ENCODE peak calls at places on chromosome 1, in eight cellular contexts. X is NCI-H1417 treated with DMSO at 0.1 percent for 48 hours; Q is kidney glomerular epithelial cell; O is stimulated activated CD4-positive, alpha-beta T cell treated with anti-CD3 and anti-CD28 coated beads, Interleukin-4, amount 100 ng/mL, for 24 hours; Y is stromal cell of bone marrow; A is astrocyte of the spinal cord; F is mucosa of gallbladder; H is Caki2. Z is an unnamed sample.

GRCh38 chr1:19636065-19636464 is 8.0 kb upstream of the NBL1 start:
- DNase-seq in Y (no peak), Q (no peak), H (no peak), A (no peak), O (no peak), F (no peak), X (no peak), Z (no peak)

GRCh38 chr1:56820755-56821461 is 1.7 kb upstream of the FYB2 start:
- DNase-seq in Q (peak; percentile 80), Y (peak; percentile 64), H (peak; percentile 54), A (peak; percentile 74), F (peak; percentile 76), O (peak; percentile 66), X (no peak), Z (peak; percentile 22)

GRCh38 chr1:225815526-225816178 is 5.7 kb downstream of the EPHX1 start:
- DNase-seq in H (no peak), Y (no peak), A (no peak), F (no peak), Q (no peak), X (no peak), O (no peak), Z (no peak)

GRCh38 chr1:167905182-167905581 is 8.8 kb downstream of the ADCY10 start:
- DNase-seq in Y (no peak), H (no peak), X (no peak), F (no peak), Q (no peak), A (peak; percentile 34), O (no peak), Z (no peak)

GRCh38 chr1:14872762-14873161 is 274.3 kb downstream of the KAZN start:
- DNase-seq in A (no peak), F (no peak), Y (no peak), H (no peak), O (no peak), X (no peak), Q (no peak), Z (no peak)

GRCh38 chr1:88980918-88981317 is 11.5 kb downstream of the KYAT3 start:
- DNase-seq in Y (no peak), Q (no peak), H (no peak), O (no peak), A (no peak), X (no peak), F (no peak), Z (no peak)

GRCh38 chr1:165143437-165144065 is 213.0 kb downstream of the LMX1A start:
- DNase-seq in Q (no peak), Y (no peak), A (no peak), H (no peak), F (no peak), X (no peak), O (peak; percentile 5), Z (no peak)

GRCh38 chr1:40519517-40519916 is 10.9 kb downstream of the EXO5 start:
- DNase-seq in X (no peak), Q (no peak), O (no peak), H (no peak), Y (no peak), A (no peak), F (no peak), Z (no peak)

GRCh38 chr1:110083453-110084225 is 13.2 kb upstream of the ALX3 start:
- DNase-seq in F (no peak), Q (no peak), X (no peak), Y (no peak), H (no peak), A (no peak), O (no peak), Z (no peak)

GRCh38 chr1:93701619-93702018 is 20.0 kb upstream of the BCAR3 start:
- DNase-seq in Q (peak; percentile 98), F (no peak), O (no peak), H (peak; percentile 83), A (peak; percentile 98), Y (peak; percentile 88), X (no peak), Z (peak; percentile 100)

GRCh38 chr1:247849616-247850015 is 7.4 kb upstream of the TRIM58 start:
- DNase-seq in X (no peak), Q (no peak), A (no peak), F (no peak), H (no peak), Y (no peak), O (no peak), Z (no peak)

GRCh38 chr1:155872527-155872926 is 13.2 kb downstream of the SYT11 start:
- DNase-seq in H (no peak), Y (no peak), O (no peak), Q (no peak), X (no peak), A (no peak), F (no peak), Z (no peak)

GRCh38 chr1:234926574-234927311 is 201.9 kb downstream of the TOMM20 start:
- DNase-seq in Y (no peak), H (no peak), Q (no peak), X (no peak), F (no peak), A (no peak), O (peak; percentile 57), Z (no peak)

GRCh38 chr1:8590696-8591351 is 226.6 kb downstream of the RERE start:
- DNase-seq in Y (no peak), O (no peak), H (no peak), A (no peak), X (no peak), F (no peak), Q (no peak), Z (no peak)

GRCh38 chr1:222064388-222065201 is 322.7 kb upstream of the DUSP10 start:
- DNase-seq in H (peak; percentile 75), A (peak; percentile 88), Y (peak; percentile 73), Q (no peak), O (no peak), F (no peak), X (no peak), Z (peak; percentile 83)

GRCh38 chr1:28885472-28885877 is 28.9 kb upstream of the EPB41 start:
- DNase-seq in A (no peak), F (no peak), X (no peak), Y (no peak), O (peak; percentile 9), Q (no peak), H (no peak), Z (no peak)

GRCh38 chr1:156204686-156205085 is 8.1 kb upstream of the PMF1 start:
- DNase-seq in A (no peak), X (no peak), Q (no peak), O (no peak), Y (no peak), H (no peak), F (no peak), Z (no peak)

GRCh38 chr1:24111998-24112380 is at the start of gene MYOM3:
- DNase-seq in H (no peak), A (no peak), X (no peak), F (no peak), Q (no peak), Y (no peak), O (no peak), Z (no peak)

GRCh38 chr1:6965914-6966241 is 180.6 kb downstream of the CAMTA1 start:
- DNase-seq in Q (no peak), O (no peak), X (no peak), F (no peak), A (no peak), H (no peak), Y (no peak), Z (no peak)